ENCODE peak calls at places on chromosomes 4 and X, in four cellular contexts. T is foreskin fibroblast, J is neuronal stem cell, S is heart left ventricle. U is an unnamed sample.

GRCh38 chr4:137359691-137360315 is 172.5 kb downstream of the PCDH18 start:
- DNase-seq in T (peak; percentile 89), J (no peak), S (no peak), U (no peak)

GRCh38 chr4:25157071-25157470 is 3.2 kb downstream of the SEPSECS start:
- DNase-seq in T (no peak), J (no peak), S (no peak), U (no peak)

GRCh38 chr4:173013232-173013932 is 155.2 kb upstream of the GALNT7 start:
- DNase-seq in T (peak; percentile 62), J (peak; percentile 71), S (no peak), U (no peak)

GRCh38 chr4:133148690-133149363 is at the start of gene PCDH10:
- DNase-seq in T (peak; percentile 93), J (peak; percentile 91), S (peak; percentile 90), U (peak; percentile 86)

GRCh38 chrX:153735274-153735673 is 10.6 kb downstream of the ABCD1 start:
- DNase-seq in T (no peak), J (no peak), S (no peak), U (no peak)

GRCh38 chrX:108437789-108438623 is at the start of gene COL4A6:
- DNase-seq in T (peak; percentile 38), J (peak; percentile 45), S (no peak), U (no peak)

GRCh38 chr4:151315212-151315886 is 10.1 kb downstream of the SH3D19 start:
- DNase-seq in T (no peak), J (no peak), S (no peak), U (no peak)

GRCh38 chrX:134622056-134622812 is 36.0 kb downstream of the PLAC1 start:
- DNase-seq in T (peak; percentile 82), J (no peak), S (no peak), U (peak; percentile 58)

GRCh38 chr4:152220201-152220666 is 315.7 kb downstream of the FBXW7 start:
- DNase-seq in T (no peak), J (no peak), S (no peak), U (no peak)

GRCh38 chr4:94345984-94346383 is 3.3 kb upstream of the HPGDS start:
- DNase-seq in T (no peak), J (no peak), S (no peak), U (no peak)

GRCh38 chrX:12867746-12868145 is 874 bp downstream of the TLR7 start:
- DNase-seq in T (no peak), J (no peak), S (no peak), U (no peak)

GRCh38 chr4:51835079-51835478 is 7.9 kb upstream of the DCUN1D4 start:
- DNase-seq in T (no peak), J (no peak), S (no peak), U (no peak)

GRCh38 chr4:122591196-122591595 is 29.7 kb downstream of the IL21 start:
- DNase-seq in T (peak; percentile 37), J (no peak), S (no peak), U (no peak)

GRCh38 chr4:8332891-8333331 is 63.4 kb downstream of the HTRA3 start:
- DNase-seq in T (no peak), J (no peak), S (no peak), U (no peak)

GRCh38 chr4:38210396-38211114 is 250.4 kb downstream of the PTTG2 start:
- DNase-seq in T (peak; percentile 6), J (no peak), S (no peak), U (no peak)

GRCh38 chr4:155722336-155722735 is 36.5 kb upstream of the GUCY1B1 start:
- DNase-seq in T (peak; percentile 37), J (no peak), S (no peak), U (no peak)

GRCh38 chrX:48974574-48974973 is 2.9 kb upstream of the KCND1 start:
- DNase-seq in T (no peak), J (no peak), S (no peak), U (no peak)

GRCh38 chrX:48972214-48973164 is 845 bp upstream of the KCND1 start:
- DNase-seq in T (peak; percentile 63), J (no peak), S (no peak), U (no peak)

GRCh38 chrX:48969471-48969870 is 2.2 kb downstream of the KCND1 start:
- DNase-seq in T (no peak), J (no peak), S (no peak), U (no peak)

GRCh38 chrX:48974033-48974432 is 2.4 kb upstream of the KCND1 start:
- DNase-seq in T (no peak), J (no peak), S (no peak), U (no peak)

GRCh38 chrX:48971325-48972213 is at the start of gene KCND1:
- DNase-seq in T (peak; percentile 73), J (no peak), S (no peak), U (peak; percentile 39)
- H3K4me3 ChIP-seq in T (peak within 1 kb of the TSS; percentile 55), J (peak within 1 kb of the TSS; percentile 74), S (no peak within 1 kb of the TSS), U (peak within 1 kb of the TSS; percentile 52)

GRCh38 chr4:185764880-185765279 is 47.1 kb downstream of the SORBS2 start:
- DNase-seq in T (no peak), J (no peak), S (no peak), U (no peak)

GRCh38 chr4:185758807-185759206 is 53.2 kb downstream of the SORBS2 start:
- DNase-seq in T (no peak), J (no peak), S (no peak), U (no peak)

GRCh38 chr4:185767528-185767927 is 44.5 kb downstream of the SORBS2 start:
- DNase-seq in T (no peak), J (no peak), S (no peak), U (no peak)

DNA sequence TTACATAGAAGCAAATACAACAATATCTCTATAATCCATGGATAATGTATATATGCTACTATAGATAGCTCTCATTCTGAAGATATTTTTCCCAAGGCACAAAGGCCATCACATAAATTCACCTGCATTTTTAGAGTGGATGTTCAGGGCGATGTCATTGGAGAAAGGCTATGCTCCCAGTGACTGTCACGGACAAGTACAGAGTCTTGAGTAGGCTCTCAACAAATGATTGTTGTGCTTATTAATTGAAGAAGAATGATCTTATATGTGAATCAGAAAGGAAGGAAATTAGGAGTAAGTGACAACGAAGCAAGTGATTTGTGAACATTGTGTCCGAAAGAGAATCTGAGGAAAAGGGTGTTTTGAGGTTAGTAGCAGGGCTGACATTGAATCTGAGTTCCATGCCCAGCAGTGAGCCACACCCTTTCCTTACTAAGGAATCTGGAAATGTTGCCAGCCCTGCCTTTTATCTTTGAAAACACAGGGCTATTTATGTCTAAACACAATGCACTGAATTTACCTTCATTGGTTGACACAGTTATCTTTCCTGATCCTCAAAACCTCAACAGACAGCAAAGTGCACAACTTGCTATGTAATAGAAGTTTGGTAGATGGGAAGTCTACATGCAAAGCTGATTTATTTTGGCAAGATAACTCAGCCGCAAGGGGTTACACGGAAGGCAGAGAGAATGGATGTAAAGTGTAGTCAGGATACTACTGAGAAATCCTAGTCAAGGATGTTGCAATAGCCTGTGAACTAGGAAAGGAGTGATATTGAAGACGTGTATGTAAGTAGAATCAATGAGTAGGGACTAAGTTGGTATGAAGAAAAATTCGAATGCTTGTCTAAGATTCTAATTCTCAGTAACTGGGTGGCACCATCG is 50.4 kb downstream of the SORBS2 start:
- DNase-seq in T (no peak), J (no peak), S (no peak), U (no peak)
- H3K4me3 ChIP-seq in T (no peak overlapping the region), J (no peak overlapping the region), S (no peak overlapping the region), U (no peak overlapping the region)

GRCh38 chrX:115561605-115562491 is 874 bp downstream of the PLS3 start:
- DNase-seq in T (peak; percentile 69), J (peak; percentile 24), S (peak; percentile 66), U (no peak)

GRCh38 chrX:115563633-115564182 is 2.7 kb downstream of the PLS3 start:
- DNase-seq in T (no peak), J (no peak), S (no peak), U (no peak)

GRCh38 chrX:115562492-115562872 is 1.5 kb downstream of the PLS3 start:
- DNase-seq in T (peak; percentile 51), J (peak; percentile 3), S (no peak), U (no peak)

GRCh38 chrX:115565888-115566287 is 4.9 kb downstream of the PLS3 start:
- DNase-seq in T (no peak), J (no peak), S (no peak), U (no peak)

GRCh38 chrX:115564243-115564642 is 3.3 kb downstream of the PLS3 start:
- DNase-seq in T (peak; percentile 30), J (no peak), S (no peak), U (no peak)
- H3K4me3 ChIP-seq in T (no peak overlapping the region), J (no peak overlapping the region), S (no peak overlapping the region), U (no peak overlapping the region)

GRCh38 chrX:2829469-2830246 is 928 bp downstream of the GYG2 start:
- DNase-seq in T (no peak), J (no peak), S (no peak), U (no peak)

GRCh38 chrX:2831471-2832228 is 2.9 kb downstream of the GYG2 start:
- DNase-seq in T (no peak), J (no peak), S (no peak), U (no peak)

GRCh38 chrX:2828404-2829065 is at the start of gene GYG2:
- DNase-seq in T (peak; percentile 15), J (peak; percentile 51), S (no peak), U (no peak)

GRCh38 chrX:2824886-2825285 is 3.8 kb upstream of the GYG2 start:
- DNase-seq in T (no peak), J (no peak), S (no peak), U (no peak)

DNA sequence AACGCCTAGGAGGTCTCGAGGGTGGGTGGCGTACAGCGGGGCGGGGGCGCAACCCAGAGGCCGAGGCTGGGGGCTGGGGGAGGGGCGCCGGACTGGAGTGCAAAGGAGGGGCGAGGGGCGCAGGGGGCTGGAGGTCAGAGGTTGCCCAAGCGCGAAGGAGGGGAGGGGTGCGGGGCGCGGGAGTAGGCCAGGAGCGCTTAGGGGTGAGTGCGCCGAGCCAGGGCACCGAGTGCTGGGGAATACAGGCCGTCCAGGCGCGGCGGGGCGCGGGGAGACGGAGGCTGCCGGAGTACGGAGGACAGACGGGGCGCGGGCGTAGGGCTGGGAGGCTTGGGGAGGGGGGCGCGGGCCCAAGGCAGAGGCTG is 318 bp downstream of the GYG2 start:
- DNase-seq in T (no peak), J (peak; percentile 52), S (no peak), U (no peak)
- H3K4me3 ChIP-seq in T (peak overlapping the region; percentile 39), J (peak overlapping the region; percentile 84), S (peak overlapping the region; percentile 18), U (peak overlapping the region; percentile 39)

GRCh38 chrX:71106427-71106826 is at the start of gene CXorf65:
- DNase-seq in T (no peak), J (no peak), S (no peak), U (no peak)

GRCh38 chrX:71107245-71107644 is 705 bp upstream of the CXorf65 start:
- DNase-seq in T (no peak), J (no peak), S (no peak), U (no peak)

GRCh38 chrX:71105638-71106037 is 902 bp downstream of the CXorf65 start:
- DNase-seq in T (no peak), J (no peak), S (no peak), U (no peak)

GRCh38 chrX:71111141-71111843 is at the start of gene IL2RG:
- DNase-seq in T (no peak), J (no peak), S (no peak), U (no peak)

DNA sequence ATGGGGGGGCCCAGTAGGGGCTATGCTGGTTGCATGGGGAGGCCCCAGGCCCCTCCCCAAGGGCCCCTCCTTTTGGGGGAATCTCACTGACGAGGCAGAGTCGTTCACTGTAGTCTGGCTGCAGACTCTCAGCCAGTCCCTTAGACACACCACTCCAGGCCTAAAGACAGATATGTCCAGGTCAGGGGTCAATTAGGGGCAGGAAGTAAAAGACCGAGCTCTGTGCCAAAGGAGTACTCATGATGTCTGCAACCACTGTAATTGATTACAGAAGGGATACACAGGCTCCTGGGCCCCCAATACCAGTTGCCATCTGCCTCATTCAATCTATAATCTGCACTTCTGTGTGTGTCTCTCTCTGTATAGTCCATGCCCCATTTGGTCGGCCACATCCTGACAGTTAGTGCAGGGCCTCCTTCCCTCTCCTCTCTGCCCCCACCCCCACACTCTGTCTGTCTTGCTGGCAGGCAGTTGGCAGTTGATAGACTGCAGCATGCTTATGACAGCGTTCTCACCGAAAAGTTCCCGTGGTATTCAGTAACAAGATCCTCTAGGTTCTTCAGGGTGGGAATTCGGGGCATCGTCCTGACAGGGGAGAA is 1.3 kb upstream of the CXorf65 start:
- DNase-seq in T (peak; percentile 7), J (no peak), S (no peak), U (no peak)
- H3K4me3 ChIP-seq in T (no peak overlapping the region), J (no peak overlapping the region), S (no peak overlapping the region), U (no peak overlapping the region)

U was measured in skeletal muscle cell.